ENCODE peak calls at places on chromosomes 11 and 22, in nine cellular contexts. E, F, H, N, Q, J, R, T and I are unnamed samples.
A peak's percentile ranks its signal among the peaks of the same experiment; 100 is the strongest.

GRCh38 chr11:123483058-123483457 is 53.0 kb downstream of the GRAMD1B start:
- DNase-seq in Q (no peak), F (no peak), T (no peak), H (no peak), R (no peak), J (no peak), E (no peak), N (no peak), I (no peak)

GRCh38 chr11:134592391-134592990 is 180.4 kb upstream of the B3GAT1 start:
- DNase-seq in J (no peak), Q (peak; percentile 45), T (no peak), H (no peak), E (no peak), R (no peak), F (peak; percentile 44), N (peak; percentile 55), I (no peak)

GRCh38 chr11:92782806-92783205 is 186.6 kb upstream of the MTNR1B start:
- DNase-seq in T (no peak), Q (peak; percentile 37), N (no peak), H (no peak), E (no peak), R (no peak), J (no peak), F (no peak), I (no peak)

GRCh38 chr11:91947215-91947614 is 277.4 kb upstream of the FAT3 start:
- DNase-seq in E (no peak), H (peak; percentile 62), Q (no peak), N (no peak), R (no peak), J (no peak), T (no peak), F (no peak), I (no peak)

GRCh38 chr22:27438271-27438980 is 363.1 kb downstream of the MN1 start:
- DNase-seq in T (peak; percentile 15), E (peak; percentile 15), N (no peak), Q (no peak), R (peak; percentile 72), J (no peak), H (peak; percentile 76), F (peak; percentile 73), I (no peak)

GRCh38 chr22:26432619-26433311 is 3.7 kb downstream of the ASPHD2 start:
- DNase-seq in N (no peak), J (peak; percentile 71), F (no peak), T (no peak), H (no peak), Q (no peak), E (no peak), R (no peak), I (no peak)

GRCh38 chr11:16280256-16280682 is 76.1 kb downstream of the SOX6 start:
- DNase-seq in Q (no peak), E (peak; percentile 17), T (no peak), J (no peak), R (no peak), N (peak; percentile 92), F (peak; percentile 56), H (peak; percentile 51), I (peak; percentile 57)

GRCh38 chr22:42622061-42622710 is 7.5 kb upstream of the POLDIP3 start:
- DNase-seq in Q (no peak), T (no peak), R (peak; percentile 60), N (peak; percentile 13), E (no peak), F (no peak), J (no peak), H (no peak), I (no peak)

GRCh38 chr11:116062526-116063171 is 558.4 kb upstream of the CADM1 start:
- DNase-seq in F (no peak), H (no peak), E (no peak), T (no peak), R (no peak), J (no peak), Q (no peak), N (no peak), I (no peak)

GRCh38 chr22:50246242-50247175 is 1.7 kb upstream of the TUBGCP6 start:
- DNase-seq in J (no peak), Q (no peak), F (no peak), R (peak; percentile 62), E (no peak), H (no peak), T (no peak), N (no peak), I (no peak)

GRCh38 chr11:44568358-44568705 is 2.9 kb downstream of the CD82 start:
- DNase-seq in Q (no peak), E (no peak), F (no peak), J (no peak), H (peak; percentile 56), T (no peak), R (no peak), N (no peak), I (no peak)

GRCh38 chr11:69220581-69221051 is 64.9 kb downstream of the SMIM38 start:
- DNase-seq in T (no peak), Q (no peak), H (peak; percentile 54), R (no peak), J (no peak), E (no peak), F (peak; percentile 25), N (no peak), I (no peak)

GRCh38 chr11:104759464-104759863 is 138.8 kb downstream of the CASP12 start:
- DNase-seq in F (no peak), R (no peak), Q (no peak), T (no peak), J (no peak), H (no peak), E (no peak), N (no peak), I (no peak)

GRCh38 chr11:116888884-116889549 is 51.6 kb upstream of the APOA1 start:
- DNase-seq in J (peak; percentile 4), R (no peak), Q (no peak), N (no peak), H (no peak), F (no peak), T (no peak), E (no peak), I (no peak)

GRCh38 chr11:70278994-70279393 is 8.5 kb downstream of the PPFIA1 start:
- DNase-seq in Q (no peak), E (no peak), H (no peak), N (no peak), F (no peak), R (no peak), T (no peak), J (no peak), I (no peak)

GRCh38 chr11:125333354-125334077 is 162.5 kb downstream of the FEZ1 start:
- DNase-seq in T (no peak), N (no peak), Q (no peak), E (no peak), R (no peak), H (no peak), F (no peak), J (no peak), I (no peak)

GRCh38 chr22:41925783-41926460 is 684 bp downstream of the TNFRSF13C start:
- DNase-seq in E (no peak), F (peak; percentile 87), N (peak; percentile 87), R (peak; percentile 94), H (no peak), T (no peak), Q (no peak), J (no peak), I (no peak)

GRCh38 chr11:96161271-96162089 is 181.5 kb downstream of the MAML2 start:
- DNase-seq in N (no peak), T (no peak), H (no peak), Q (no peak), J (no peak), F (no peak), E (no peak), R (no peak), I (no peak)

GRCh38 chr11:127059286-127060200 is 59.0 kb upstream of the KIRREL3 start:
- DNase-seq in J (no peak), E (no peak), N (no peak), Q (no peak), T (no peak), R (peak; percentile 29), H (no peak), F (no peak), I (no peak)

GRCh38 chr22:19434829-19435580 is 2.7 kb downstream of the MRPL40 start:
- DNase-seq in H (no peak), N (no peak), F (no peak), E (no peak), J (no peak), R (no peak), T (no peak), Q (no peak), I (no peak)
- H3K36me3 ChIP-seq in H (peaks cover 12% of the 10 kb centered on the region), N (peaks cover 7% of the 10 kb centered on the region), F (peaks cover 17% of the 10 kb centered on the region), E (no peaks in the 10 kb centered on the region), J (peaks cover 2% of the 10 kb centered on the region), R (peaks cover 19% of the 10 kb centered on the region), T (no peaks in the 10 kb centered on the region), Q (peaks cover 28% of the 10 kb centered on the region), I (peaks cover 26% of the 10 kb centered on the region)

DNA sequence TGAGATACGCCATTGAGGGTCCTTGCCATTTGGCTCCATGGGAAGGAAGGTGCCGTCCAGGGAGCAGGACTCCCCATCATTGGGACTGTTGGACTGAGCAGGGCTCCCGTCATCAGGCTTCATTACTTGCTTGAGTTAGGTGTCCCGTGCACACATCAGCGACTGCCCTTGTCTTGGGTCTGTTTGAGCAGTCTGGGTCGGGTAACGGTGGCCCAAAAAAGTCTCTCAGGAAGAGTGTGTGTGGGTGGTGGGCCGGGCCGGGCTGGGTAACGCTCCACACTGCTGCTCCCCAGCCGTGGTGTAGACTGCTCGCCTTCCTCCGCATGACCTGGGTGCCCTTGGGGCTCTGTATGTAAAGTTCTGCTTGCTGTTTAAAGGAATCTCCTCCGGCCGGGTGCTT is 293.5 kb downstream of the TBC1D22A start:
- DNase-seq in N (no peak), T (no peak), R (peak; percentile 51), F (no peak), E (no peak), H (peak; percentile 51), Q (no peak), J (no peak), I (no peak)
- TF ChIP-seq EP300 in N (no peak), T (no peak), R (no peak), F (no peak), E (no peak), H (no peak), Q (no peak), J (no peak), I (no peak)

GRCh38 chr11:75422248-75423231 is 10.5 kb downstream of the KLHL35 start:
- DNase-seq in F (peak; percentile 78), Q (no peak), H (no peak), E (no peak), J (no peak), R (no peak), N (peak; percentile 34), T (no peak), I (no peak)
- H3K36me3 ChIP-seq in F (peaks cover 6% of the 10 kb centered on the region), Q (peaks cover 21% of the 10 kb centered on the region), H (no peaks in the 10 kb centered on the region), E (no peaks in the 10 kb centered on the region), J (peaks cover 2% of the 10 kb centered on the region), R (no peaks in the 10 kb centered on the region), N (no peaks in the 10 kb centered on the region), T (no peaks in the 10 kb centered on the region), I (peaks cover 22% of the 10 kb centered on the region)

DNA sequence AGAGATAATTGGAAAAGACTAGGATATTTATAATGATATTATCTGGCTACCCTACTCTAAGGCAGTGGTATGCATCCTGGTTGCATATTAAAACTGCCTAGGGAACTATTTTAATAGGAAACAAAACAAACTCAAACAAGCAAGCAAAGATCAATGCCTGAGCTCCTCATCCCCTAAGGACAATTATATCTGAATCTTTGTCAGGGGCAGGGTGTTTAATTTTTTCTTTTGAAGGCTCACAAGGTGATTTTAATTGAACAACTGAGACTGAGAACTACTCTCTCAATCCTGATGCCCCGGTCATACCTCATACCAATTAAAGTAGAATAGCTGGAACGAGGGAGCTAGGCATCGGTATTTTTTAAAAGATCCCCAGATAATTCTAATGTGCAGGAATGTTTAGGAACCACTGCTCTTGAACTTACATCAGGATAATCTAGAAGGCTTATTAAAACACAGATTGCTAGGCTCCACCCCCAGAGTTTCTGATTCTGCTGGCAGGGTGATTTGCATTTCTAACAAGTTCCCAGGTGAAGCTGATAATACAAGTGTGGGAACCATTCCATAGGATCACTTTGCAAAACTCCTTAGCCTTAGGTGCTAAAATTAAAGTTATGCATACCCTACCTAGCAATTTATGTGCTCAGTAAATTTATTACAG is 416.5 kb downstream of the GUCY1A2 start:
- DNase-seq in J (no peak), F (no peak), T (no peak), H (no peak), N (no peak), Q (no peak), E (no peak), R (no peak), I (no peak)
- TF ChIP-seq EP300 in J (no peak), F (no peak), T (no peak), H (no peak), N (no peak), Q (no peak), E (no peak), R (no peak), I (no peak)